ENCODE peak calls at places on chromosomes 11 and 22, in nine cellular contexts. G, I, P, F, Z, D, B, J and O are unnamed samples.
A peak's percentile ranks its signal among the peaks of the same experiment; 100 is the strongest.

GRCh38 chr22:36405671-36406070 is 17.9 kb upstream of the MYH9 start:
- DNase-seq in J (peak; percentile 78), I (no peak), B (no peak), Z (peak; percentile 82), F (no peak), P (no peak), D (no peak), G (peak; percentile 92), O (no peak)

GRCh38 chr11:57638005-57638760 is 11.5 kb downstream of the YPEL4 start:
- DNase-seq in P (no peak), B (no peak), G (no peak), J (no peak), D (peak; percentile 70), F (peak; percentile 99), I (peak; percentile 58), Z (peak; percentile 64), O (no peak)

GRCh38 chr11:117950999-117951961 is 22.1 kb upstream of the TMPRSS13 start:
- DNase-seq in P (no peak), B (no peak), F (no peak), D (no peak), J (peak; percentile 61), Z (peak; percentile 76), G (peak; percentile 72), I (no peak), O (no peak)

GRCh38 chr11:118910309-118911112 is 15.2 kb downstream of the BCL9L start:
- DNase-seq in J (peak; percentile 60), Z (peak; percentile 71), D (peak; percentile 90), B (no peak), F (peak; percentile 92), G (peak; percentile 84), P (no peak), I (peak; percentile 81), O (no peak)

GRCh38 chr11:86620796-86621575 is 51.4 kb downstream of the ME3 start:
- DNase-seq in D (no peak), F (no peak), Z (no peak), P (no peak), I (no peak), B (no peak), G (no peak), J (no peak), O (no peak)

GRCh38 chr22:22195265-22196017 is 49.1 kb upstream of the VPREB1 start:
- DNase-seq in B (peak; percentile 94), I (no peak), P (peak; percentile 81), F (peak; percentile 96), Z (peak; percentile 94), D (peak; percentile 65), G (peak; percentile 92), J (peak; percentile 60), O (peak; percentile 29)

GRCh38 chr11:28110108-28110838 is 2.1 kb downstream of the METTL15 start:
- DNase-seq in B (peak; percentile 73), J (peak; percentile 33), Z (peak; percentile 86), F (peak; percentile 84), G (peak; percentile 91), D (peak; percentile 84), I (peak; percentile 47), P (peak; percentile 65), O (no peak)

GRCh38 chr11:92909214-92909613 is 60.2 kb upstream of the MTNR1B start:
- DNase-seq in J (no peak), B (no peak), Z (no peak), F (no peak), G (no peak), P (no peak), I (no peak), D (no peak), O (no peak)

GRCh38 chr22:48483764-48484528 is 1343.7 kb downstream of the BRD1 start:
- DNase-seq in I (no peak), Z (peak; percentile 17), J (no peak), B (no peak), G (peak; percentile 51), D (peak; percentile 11), P (no peak), F (no peak), O (no peak)

GRCh38 chr22:50199251-50199721 is 1.5 kb upstream of the SELENOO start:
- DNase-seq in I (no peak), P (no peak), Z (no peak), G (no peak), F (no peak), B (no peak), J (no peak), D (no peak), O (no peak)

GRCh38 chr22:50200333-50201190 is at the start of gene SELENOO:
- DNase-seq in Z (peak; percentile 96), G (peak; percentile 97), I (peak; percentile 42), F (peak; percentile 90), B (peak; percentile 94), P (peak; percentile 72), J (peak; percentile 85), D (peak; percentile 96), O (peak; percentile 29)

GRCh38 chr22:50198624-50199017 is 2.2 kb upstream of the SELENOO start:
- DNase-seq in G (no peak), B (no peak), F (no peak), Z (no peak), P (no peak), D (no peak), I (no peak), J (no peak), O (no peak)

GRCh38 chr22:50201191-50202129 is 649 bp downstream of the SELENOO start:
- DNase-seq in P (no peak), F (peak; percentile 52), I (no peak), J (no peak), G (peak; percentile 87), Z (no peak), D (no peak), B (no peak), O (no peak)

DNA sequence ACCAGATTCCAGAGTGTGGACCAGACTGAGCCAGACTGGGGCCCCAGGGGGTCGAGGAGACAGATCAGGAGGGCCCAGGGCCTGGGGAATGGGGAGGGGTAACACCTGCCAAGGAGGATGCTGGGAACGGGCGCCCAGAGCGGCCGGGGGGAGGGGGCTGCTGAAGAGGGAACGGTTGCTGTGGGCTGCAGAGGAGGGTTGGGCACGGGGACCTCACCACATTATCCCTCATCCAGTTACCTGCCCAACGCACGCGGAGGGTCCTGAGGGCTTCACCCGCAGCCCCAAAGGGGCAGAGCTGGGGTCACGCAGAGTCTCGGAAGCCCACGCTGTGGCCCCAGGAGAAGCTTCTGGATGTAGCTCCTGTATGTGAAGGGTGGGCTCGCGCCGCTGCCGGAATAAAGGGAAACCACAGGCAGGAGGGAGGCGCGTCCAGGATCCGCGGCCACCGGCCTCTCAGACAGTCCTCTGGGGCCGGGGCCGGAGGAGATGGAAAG is 927 bp upstream of the SELENOO start:
- DNase-seq in G (peak; percentile 85), J (no peak), F (peak; percentile 81), B (peak; percentile 68), P (no peak), I (no peak), Z (no peak), D (no peak), O (no peak)
- H3K27ac ChIP-seq in G (peak overlapping the region; percentile 95), J (peak overlapping the region; percentile 69), F (no peak overlapping the region), B (peak overlapping the region; percentile 87), P (peak overlapping the region; percentile 77), I (no peak overlapping the region), Z (peak overlapping the region; percentile 92), D (peak overlapping the region; percentile 75), O (peak overlapping the region; percentile 45)

GRCh38 chr11:123195182-123196059 is at the start of gene CLMP:
- DNase-seq in I (no peak), J (no peak), P (no peak), F (peak; percentile 86), G (no peak), B (peak; percentile 33), D (peak; percentile 60), Z (no peak), O (no peak)
- H3K27ac ChIP-seq in I (peak within 1 kb of the TSS; percentile 93), J (no peak within 1 kb of the TSS), P (peak within 1 kb of the TSS; percentile 16), F (peak within 1 kb of the TSS; percentile 77), G (peak within 1 kb of the TSS; percentile 80), B (peak within 1 kb of the TSS; percentile 14), D (no peak within 1 kb of the TSS), Z (peak within 1 kb of the TSS; percentile 59), O (peak within 1 kb of the TSS; percentile 47)

GRCh38 chr11:59545179-59546020 is 34.1 kb downstream of the OR4D9 start:
- DNase-seq in I (no peak), D (no peak), P (peak; percentile 91), J (no peak), G (no peak), B (no peak), Z (no peak), F (peak; percentile 46), O (no peak)

GRCh38 chr11:59544869-59545178 is 33.5 kb downstream of the OR4D9 start:
- DNase-seq in J (no peak), G (no peak), Z (no peak), P (no peak), D (no peak), I (no peak), F (no peak), B (no peak), O (no peak)

GRCh38 chr11:59550368-59550841 is 39.1 kb downstream of the OR4D9 start:
- DNase-seq in Z (peak; percentile 89), B (peak; percentile 89), D (peak; percentile 84), J (peak; percentile 82), G (peak; percentile 95), I (peak; percentile 92), F (peak; percentile 97), P (peak; percentile 96), O (peak; percentile 88)

GRCh38 chr11:59550842-59551650 is 39.7 kb downstream of the OR4D9 start:
- DNase-seq in D (peak; percentile 84), G (peak; percentile 81), J (peak; percentile 76), P (peak; percentile 91), Z (peak; percentile 84), I (peak; percentile 78), B (peak; percentile 71), F (peak; percentile 96), O (peak; percentile 45)

GRCh38 chr11:59548309-59548656 is 36.9 kb downstream of the OR4D9 start:
- DNase-seq in P (no peak), B (no peak), F (no peak), I (no peak), Z (no peak), J (no peak), D (no peak), G (no peak), O (no peak)
- H3K27ac ChIP-seq in P (peak overlapping the region; percentile 4), B (no peak overlapping the region), F (peak overlapping the region; percentile 95), I (no peak overlapping the region), Z (no peak overlapping the region), J (peak overlapping the region; percentile 69), D (no peak overlapping the region), G (no peak overlapping the region), O (no peak overlapping the region)

DNA sequence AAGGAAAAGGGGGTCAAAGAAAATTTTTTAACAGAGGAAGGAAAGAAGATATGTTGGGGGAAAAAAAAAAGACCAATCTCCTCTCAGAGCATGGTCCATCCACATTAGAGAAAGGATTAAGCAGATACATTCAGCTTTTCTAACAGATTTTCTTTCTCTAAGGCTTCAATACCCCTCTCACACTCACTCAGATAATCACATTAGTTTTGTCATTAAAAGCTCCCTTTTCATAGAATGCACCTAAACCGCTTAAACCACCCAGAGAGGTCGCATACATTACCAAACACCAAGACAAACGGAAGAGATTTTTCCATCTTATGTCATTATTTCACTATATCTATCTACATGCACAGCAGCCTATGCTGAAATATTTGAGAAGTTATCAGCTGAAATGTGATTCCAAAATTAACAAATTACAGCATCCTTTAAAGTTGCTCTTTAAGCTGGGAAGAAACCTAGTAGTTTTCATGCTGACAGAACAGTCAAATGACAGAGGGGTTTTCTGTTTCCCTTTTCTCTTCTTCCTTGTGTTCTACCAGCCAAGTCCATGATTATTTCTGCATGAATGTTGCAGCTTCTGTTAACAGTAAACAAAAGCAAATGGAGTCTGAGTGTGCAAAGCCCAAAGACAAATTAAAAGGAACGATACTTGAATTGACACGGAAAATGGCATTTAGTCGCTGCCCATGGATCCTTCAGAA is 54.7 kb downstream of the PRCP start:
- DNase-seq in G (no peak), J (no peak), D (no peak), I (no peak), F (no peak), P (no peak), Z (no peak), B (no peak), O (no peak)
- H3K27ac ChIP-seq in G (no peak overlapping the region), J (no peak overlapping the region), D (no peak overlapping the region), I (no peak overlapping the region), F (no peak overlapping the region), P (no peak overlapping the region), Z (no peak overlapping the region), B (no peak overlapping the region), O (no peak overlapping the region)